ENCODE peak calls at places on chromosomes 16 and 17, in four cellular contexts. P is esophagus squamous epithelium, X is A549, J is nephron progenitor cell. N is an unnamed sample.

GRCh38 chr16:68760671-68761275 is 23.7 kb downstream of the CDH1 start:
- DNase-seq in P (no peak), X (peak), J (no peak), N (peak)

GRCh38 chr16:17359778-17360177 is 111.0 kb downstream of the XYLT1 start:
- DNase-seq in P (no peak), X (no peak), J (no peak), N (no peak)

GRCh38 chr17:56452469-56452868 is 141.0 kb upstream of the NOG start:
- DNase-seq in P (no peak), X (no peak), J (no peak), N (no peak)

GRCh38 chr16:28202147-28202746 is 9.5 kb downstream of the XPO6 start:
- DNase-seq in P (no peak), X (no peak), J (no peak), N (peak)

GRCh38 chr17:44219126-44219635 is 294 bp downstream of the UBTF start:
- DNase-seq in P (no peak), X (peak), J (peak), N (peak)

GRCh38 chr16:84766978-84767773 is 52.6 kb upstream of the CRISPLD2 start:
- DNase-seq in P (no peak), X (no peak), J (no peak), N (no peak)

GRCh38 chr17:27473748-27474609 is 17.7 kb downstream of the KSR1 start:
- DNase-seq in P (no peak), X (no peak), J (no peak), N (no peak)

GRCh38 chr16:73122604-73123386 is 74.9 kb upstream of the ZFHX3 start:
- DNase-seq in P (no peak), X (no peak), J (no peak), N (no peak)

GRCh38 chr16:67236551-67237395 is 9.8 kb downstream of the TMEM208 start:
- DNase-seq in P (no peak), X (peak), J (peak), N (peak)

GRCh38 chr17:82216301-82217119 is 3.9 kb upstream of the CCDC57 start:
- DNase-seq in P (no peak), X (no peak), J (no peak), N (no peak)

GRCh38 chr17:74446551-74447500 is 14.9 kb downstream of the GPRC5C start:
- DNase-seq in P (no peak), X (no peak), J (no peak), N (no peak)

GRCh38 chr17:57915980-57916757 is 39.0 kb downstream of the CUEDC1 start:
- DNase-seq in P (no peak), X (no peak), J (peak), N (no peak)

GRCh38 chr17:77214743-77215142 is 74.0 kb downstream of the SEC14L1 start:
- DNase-seq in P (no peak), X (peak), J (peak), N (peak)

GRCh38 chr16:10979717-10980601 is 35.6 kb downstream of the CLEC16A start:
- DNase-seq in P (no peak), X (no peak), J (no peak), N (no peak)

GRCh38 chr16:64893386-64893785 is 228.5 kb downstream of the CDH11 start:
- DNase-seq in P (no peak), X (no peak), J (no peak), N (no peak)

GRCh38 chr17:30477758-30478115 is 529 bp downstream of the GOSR1 start:
- DNase-seq in P (no peak), X (peak), J (no peak), N (peak)